ENCODE peak calls at places on chromosome 20, in seven cellular contexts. V, H, J, L, S, R and Q are unnamed samples.
A peak's percentile ranks its signal among the peaks of the same experiment; 100 is the strongest.

GRCh38 chr20:44660506-44660905 is 9.0 kb upstream of the ADA start:
- DNase-seq in L (no peak), S (no peak), H (no peak), R (no peak), V (no peak), J (no peak), Q (peak; percentile 17)

GRCh38 chr20:32621914-32622584 is 36.9 kb upstream of the NOL4L start:
- DNase-seq in V (no peak), H (no peak), S (no peak), L (no peak), R (no peak), J (no peak), Q (no peak)

GRCh38 chr20:5886788-5887187 is 63.5 kb downstream of the TRMT6 start:
- DNase-seq in S (no peak), J (no peak), V (no peak), L (no peak), H (peak; percentile 25), R (no peak), Q (peak; percentile 36)

GRCh38 chr20:13008761-13009681 is at the start of gene SPTLC3:
- DNase-seq in R (peak; percentile 63), H (peak; percentile 64), J (no peak), V (peak; percentile 57), L (no peak), S (no peak), Q (peak; percentile 61)

GRCh38 chr20:35307666-35308653 is 15.7 kb upstream of the FAM83C start:
- DNase-seq in V (peak; percentile 83), R (peak; percentile 87), H (peak; percentile 70), S (no peak), J (no peak), L (no peak), Q (peak; percentile 96)

GRCh38 chr20:38863024-38863851 is 57.7 kb downstream of the PPP1R16B start:
- DNase-seq in J (no peak), H (no peak), R (no peak), S (peak; percentile 53), V (no peak), L (no peak), Q (no peak)

GRCh38 chr20:49571553-49571835 is 3.6 kb upstream of the PTGIS start:
- DNase-seq in J (no peak), V (no peak), S (no peak), R (peak; percentile 26), H (no peak), L (no peak), Q (no peak)

GRCh38 chr20:48552550-48552949 is 275.2 kb downstream of the PREX1 start:
- DNase-seq in J (no peak), L (no peak), H (no peak), V (no peak), S (no peak), R (no peak), Q (no peak)

GRCh38 chr20:64164123-64164836 is at the start of gene MYT1:
- DNase-seq in R (no peak), H (no peak), V (no peak), S (no peak), L (no peak), J (peak; percentile 94), Q (no peak)

GRCh38 chr20:41643504-41643938 is 25.3 kb upstream of the CHD6 start:
- DNase-seq in H (peak; percentile 63), S (no peak), R (peak; percentile 64), V (peak; percentile 47), L (no peak), J (peak; percentile 37), Q (peak; percentile 54)

GRCh38 chr20:24917056-24917455 is 32.0 kb upstream of the CST7 start:
- DNase-seq in L (no peak), S (no peak), R (no peak), J (no peak), V (no peak), H (no peak), Q (no peak)

GRCh38 chr20:60007452-60007851 is 49.2 kb downstream of the CDH26 start:
- DNase-seq in R (no peak), L (no peak), S (no peak), H (no peak), J (no peak), V (no peak), Q (no peak)

GRCh38 chr20:56373942-56374341 is 15.2 kb downstream of the FAM210B start:
- DNase-seq in V (no peak), J (no peak), R (no peak), H (no peak), S (no peak), L (no peak), Q (peak; percentile 93)

GRCh38 chr20:25253606-25254275 is 5.9 kb downstream of the PYGB start:
- DNase-seq in V (no peak), R (peak; percentile 33), L (no peak), S (no peak), J (no peak), H (no peak), Q (no peak)

GRCh38 chr20:58109126-58109880 is 119.2 kb downstream of the ANKRD60 start:
- DNase-seq in L (no peak), V (no peak), J (no peak), R (no peak), S (no peak), H (no peak), Q (peak; percentile 57)

GRCh38 chr20:6000851-6001250 is 50.4 kb downstream of the MCM8 start:
- DNase-seq in V (no peak), J (no peak), R (no peak), S (no peak), H (no peak), L (no peak), Q (no peak)

GRCh38 chr20:1946762-1947534 is 46.9 kb downstream of the PDYN start:
- DNase-seq in V (peak; percentile 67), S (no peak), L (peak; percentile 94), R (no peak), J (no peak), H (peak; percentile 59), Q (no peak)

GRCh38 chr20:4135385-4136077 is 120.2 kb upstream of the RNF24 start:
- DNase-seq in H (peak; percentile 77), V (no peak), L (peak; percentile 17), J (peak; percentile 16), R (peak; percentile 63), S (no peak), Q (peak; percentile 99)

GRCh38 chr20:34040300-34041015 is 46.7 kb downstream of the RALY start:
- DNase-seq in J (no peak), V (no peak), R (no peak), H (no peak), L (no peak), S (no peak), Q (no peak)

GRCh38 chr20:60057866-60058807 is 99.9 kb downstream of the CDH26 start:
- DNase-seq in R (no peak), S (no peak), J (no peak), V (peak; percentile 74), L (no peak), H (no peak), Q (no peak)

GRCh38 chr20:36051318-36052116 is 83.1 kb downstream of the CNBD2 start:
- DNase-seq in R (no peak), V (no peak), L (no peak), J (no peak), H (no peak), S (no peak), Q (no peak)

GRCh38 chr20:57180954-57181353 is 85.5 kb downstream of the BMP7 start:
- DNase-seq in H (peak; percentile 45), S (no peak), V (no peak), L (no peak), R (no peak), J (no peak), Q (no peak)

GRCh38 chr20:59631751-59632380 is 27.5 kb downstream of the PHACTR3 start:
- DNase-seq in J (no peak), R (peak; percentile 13), H (no peak), V (no peak), L (no peak), S (no peak), Q (no peak)

GRCh38 chr20:32749914-32750637 is 6.8 kb upstream of the COMMD7 start:
- DNase-seq in V (no peak), H (no peak), L (no peak), J (no peak), S (no peak), R (no peak), Q (no peak)

GRCh38 chr20:20410678-20411077 is 42.8 kb downstream of the INSM1 start:
- DNase-seq in S (no peak), R (no peak), L (peak; percentile 15), J (peak; percentile 72), H (peak; percentile 56), V (no peak), Q (no peak)

GRCh38 chr20:31758991-31759390 is 19.9 kb downstream of the TPX2 start:
- DNase-seq in H (no peak), J (no peak), R (no peak), L (no peak), S (no peak), V (no peak), Q (no peak)

GRCh38 chr20:57693670-57694329 is 16.0 kb downstream of the PMEPA1 start:
- DNase-seq in V (no peak), R (no peak), H (no peak), S (no peak), L (no peak), J (no peak), Q (no peak)

GRCh38 chr20:23399568-23400241 is 21.6 kb downstream of the NAPB start:
- DNase-seq in S (no peak), H (no peak), V (no peak), R (no peak), L (no peak), J (no peak), Q (no peak)

GRCh38 chr20:41140226-41141133 is 3.1 kb downstream of the PLCG1 start:
- DNase-seq in J (no peak), L (no peak), S (no peak), V (no peak), H (no peak), R (no peak), Q (no peak)

GRCh38 chr20:18989736-18990474 is 176.3 kb downstream of the SCP2D1 start:
- DNase-seq in S (no peak), H (no peak), R (peak; percentile 79), J (no peak), L (no peak), V (peak; percentile 57), Q (no peak)

GRCh38 chr20:47620808-47621805 is 119.4 kb downstream of the NCOA3 start:
- DNase-seq in L (no peak), R (no peak), J (peak; percentile 16), V (no peak), S (no peak), H (no peak), Q (peak; percentile 53)

GRCh38 chr20:51190783-51191180 is 167.9 kb upstream of the KCNG1 start:
- DNase-seq in L (no peak), H (no peak), V (no peak), S (no peak), J (no peak), R (no peak), Q (no peak)